ENCODE peak calls at places on chromosomes 2 and 18, in eight cellular contexts. D is ACHN; R is left ventricle myocardium inferior; B is retina; E is GM04504; Y is stimulated activated naive CD8-positive, alpha-beta T cell treated with anti-CD3 and anti-CD28 coated beads, Interleukin-15, Interleukin-2, amounts not matched to agents 100 U/mL and 50 U/mL, for 24 hours; Q is lung microvascular endothelial cell; M is endothelial cell. A is an unnamed sample.

GRCh38 chr2:42171396-42171971 is 2.3 kb downstream of the EML4 start:
- DNase-seq in Q (peak; percentile 3), M (no peak), D (peak; percentile 17), R (no peak), B (peak; percentile 20), E (no peak), Y (no peak), A (no peak)

GRCh38 chr2:45330617-45331016 is 280.4 kb downstream of the SRBD1 start:
- DNase-seq in Y (no peak), M (no peak), E (no peak), B (no peak), Q (peak; percentile 68), D (no peak), R (no peak), A (no peak)

GRCh38 chr2:71609029-71609428 is 155.7 kb downstream of the DYSF start:
- DNase-seq in E (no peak), M (peak; percentile 2), B (no peak), Y (no peak), D (no peak), R (no peak), Q (peak; percentile 60), A (peak; percentile 5)

GRCh38 chr18:69599377-69599776 is 198.7 kb downstream of the DOK6 start:
- DNase-seq in Q (no peak), Y (no peak), B (no peak), D (no peak), E (no peak), M (no peak), R (no peak), A (no peak)

GRCh38 chr2:224027070-224027469 is 12.0 kb downstream of the SERPINE2 start:
- DNase-seq in E (no peak), Y (no peak), M (no peak), B (no peak), Q (no peak), D (no peak), R (no peak), A (no peak)

GRCh38 chr2:149594411-149594810 is 6.8 kb upstream of the MMADHC start:
- DNase-seq in R (no peak), M (no peak), D (no peak), E (no peak), B (no peak), Y (no peak), Q (no peak), A (no peak)

GRCh38 chr2:190922411-190922810 is 41.8 kb downstream of the GLS start:
- DNase-seq in Q (no peak), E (no peak), Y (no peak), M (no peak), D (no peak), R (no peak), B (no peak), A (no peak)

GRCh38 chr2:138707424-138708074 is 72.6 kb downstream of the NXPH2 start:
- DNase-seq in E (peak; percentile 46), R (no peak), M (no peak), Y (no peak), B (no peak), Q (peak; percentile 3), D (peak; percentile 22), A (no peak)

GRCh38 chr2:134399096-134399495 is 145.2 kb downstream of the MGAT5 start:
- DNase-seq in M (no peak), R (no peak), E (no peak), Y (no peak), D (no peak), Q (no peak), B (no peak), A (no peak)

GRCh38 chr2:218392891-218393462 is 6.7 kb upstream of the CTDSP1 start:
- DNase-seq in D (no peak), B (no peak), R (no peak), M (no peak), E (no peak), Q (no peak), Y (no peak), A (no peak)

GRCh38 chr2:84906900-84907714 is 1.7 kb downstream of the TMSB10 start:
- DNase-seq in D (peak; percentile 93), R (peak; percentile 70), E (peak; percentile 66), M (peak; percentile 36), Q (peak; percentile 93), B (peak; percentile 65), Y (peak; percentile 55), A (peak; percentile 66)

GRCh38 chr18:25517881-25518715 is 166.1 kb upstream of the ZNF521 start:
- DNase-seq in R (no peak), M (no peak), Q (peak; percentile 55), Y (no peak), D (no peak), B (no peak), E (no peak), A (no peak)

GRCh38 chr18:32478317-32478716 is 7.6 kb upstream of the GAREM1 start:
- DNase-seq in R (no peak), Y (no peak), E (no peak), D (no peak), Q (no peak), B (no peak), M (no peak), A (no peak)

GRCh38 chr2:27903018-27903417 is 12.5 kb downstream of the BABAM2 start:
- DNase-seq in E (no peak), Y (no peak), M (no peak), R (no peak), B (no peak), Q (no peak), D (no peak), A (no peak)

GRCh38 chr18:76588591-76589303 is 93.7 kb upstream of the ZNF516 start:
- DNase-seq in R (no peak), Q (no peak), E (no peak), B (peak; percentile 66), D (no peak), Y (no peak), M (no peak), A (no peak)

GRCh38 chr2:229780856-229781773 is 66.8 kb upstream of the DNER start:
- DNase-seq in R (no peak), E (peak; percentile 10), B (peak; percentile 51), M (no peak), Q (peak; percentile 66), D (peak; percentile 57), Y (no peak), A (no peak)

GRCh38 chr18:73933666-73934065 is 214.0 kb downstream of the FBXO15 start:
- DNase-seq in D (no peak), Y (no peak), E (no peak), Q (no peak), M (no peak), R (no peak), B (no peak), A (no peak)

GRCh38 chr2:74041182-74041581 is 56.5 kb downstream of the TET3 start:
- DNase-seq in D (no peak), E (no peak), Q (no peak), B (no peak), R (no peak), M (no peak), Y (no peak), A (no peak)

GRCh38 chr2:189601043-189601442 is 20.5 kb upstream of the SLC40A1 start:
- DNase-seq in D (peak; percentile 46), Y (no peak), Q (peak; percentile 51), E (no peak), B (no peak), M (no peak), R (no peak), A (no peak)

GRCh38 chr2:52253605-52254004 is 1221.7 kb upstream of the NRXN1 start:
- DNase-seq in R (no peak), E (no peak), M (no peak), D (no peak), Q (no peak), Y (no peak), B (no peak), A (no peak)

GRCh38 chr2:176172007-176172747 is 15.1 kb downstream of the HOXD3 start:
- DNase-seq in Y (no peak), M (no peak), D (no peak), R (no peak), B (peak; percentile 81), E (no peak), Q (no peak), A (no peak)

GRCh38 chr2:55779459-55780421 is 86.1 kb upstream of the PNPT1 start:
- DNase-seq in R (no peak), D (peak; percentile 96), Y (no peak), Q (peak; percentile 95), B (no peak), M (no peak), E (peak; percentile 16), A (no peak)

GRCh38 chr2:40317756-40318155 is 134.1 kb downstream of the SLC8A1 start:
- DNase-seq in D (no peak), B (no peak), Y (no peak), Q (no peak), E (no peak), R (no peak), M (no peak), A (no peak)

GRCh38 chr2:235300368-235301201 is 193.3 kb upstream of the AGAP1 start:
- DNase-seq in B (no peak), Q (peak; percentile 14), E (no peak), R (no peak), Y (no peak), M (no peak), D (peak; percentile 55), A (no peak)